ENCODE peak calls at places on chromosomes 12 and 14, in ten cellular contexts. P is right atrium auricular region, K is neural progenitor cell, Z is HepG2, M is tibial artery, R is brain microvascular endothelial cell, J is left ventricle myocardium inferior, W is uterus, C is IMR-90, T is neuronal stem cell. X is an unnamed sample.

GRCh38 chr12:28704477-28705169 is 444.5 kb upstream of the FAR2 start:
- DNase-seq in P (no peak), K (no peak), Z (no peak), M (no peak), R (no peak), J (no peak), W (no peak), C (peak; percentile 16), T (no peak), X (no peak)

GRCh38 chr14:22847661-22848341 is 11.4 kb downstream of the MMP14 start:
- DNase-seq in P (no peak), K (peak; percentile 39), Z (no peak), M (no peak), R (peak; percentile 38), J (no peak), W (peak; percentile 42), C (peak; percentile 84), T (no peak), X (no peak)

GRCh38 chr14:95197498-95198010 is 40.2 kb upstream of the DICER1 start:
- DNase-seq in P (no peak), K (peak; percentile 20), Z (no peak), M (no peak), R (no peak), J (no peak), W (no peak), C (no peak), T (no peak), X (peak; percentile 26)

GRCh38 chr12:126708492-126708896 is 1558.5 kb upstream of the TMEM132C start:
- DNase-seq in P (no peak), K (no peak), Z (no peak), M (no peak), R (no peak), J (no peak), W (no peak), C (no peak), T (no peak), X (no peak)

GRCh38 chr12:46406352-46407027 is 33.9 kb upstream of the SLC38A2 start:
- DNase-seq in P (no peak), K (no peak), Z (no peak), M (no peak), R (peak; percentile 37), J (no peak), W (no peak), C (no peak), T (no peak), X (no peak)

GRCh38 chr14:76050797-76051392 is 65.3 kb downstream of the IFT43 start:
- DNase-seq in P (peak; percentile 65), K (peak; percentile 71), Z (peak; percentile 47), M (peak; percentile 43), R (peak; percentile 67), J (no peak), W (peak; percentile 54), C (peak; percentile 65), T (peak; percentile 62), X (peak; percentile 57)

GRCh38 chr14:23559010-23559920 is 3.2 kb downstream of the THTPA start:
- DNase-seq in P (no peak), K (peak; percentile 88), Z (peak; percentile 72), M (no peak), R (peak; percentile 30), J (peak; percentile 54), W (no peak), C (peak; percentile 55), T (peak; percentile 68), X (peak; percentile 42)

GRCh38 chr12:93918262-93918661 is 230.1 kb upstream of the PLXNC1 start:
- DNase-seq in P (no peak), K (no peak), Z (no peak), M (no peak), R (peak; percentile 34), J (no peak), W (peak; percentile 25), C (peak; percentile 75), T (no peak), X (no peak)

GRCh38 chr14:72471346-72471745 is 422.6 kb downstream of the DPF3 start:
- DNase-seq in P (no peak), K (no peak), Z (no peak), M (no peak), R (no peak), J (no peak), W (no peak), C (peak; percentile 39), T (no peak), X (no peak)

GRCh38 chr14:51806624-51807023 is 53.8 kb upstream of the GNG2 start:
- DNase-seq in P (no peak), K (no peak), Z (no peak), M (no peak), R (no peak), J (no peak), W (no peak), C (no peak), T (no peak), X (no peak)

GRCh38 chr14:64510825-64511679 is 6.5 kb downstream of the ZBTB1 start:
- DNase-seq in P (peak; percentile 76), K (peak; percentile 80), Z (peak; percentile 64), M (peak; percentile 79), R (peak; percentile 62), J (no peak), W (peak; percentile 74), C (peak; percentile 73), T (peak; percentile 64), X (peak; percentile 78)

GRCh38 chr12:114982760-114983159 is 298.8 kb upstream of the TBX3 start:
- DNase-seq in P (no peak), K (no peak), Z (no peak), M (no peak), R (no peak), J (no peak), W (no peak), C (no peak), T (no peak), X (peak; percentile 14)

GRCh38 chr12:22082190-22082701 is 36.2 kb downstream of the CMAS start:
- DNase-seq in P (no peak), K (peak; percentile 11), Z (peak; percentile 12), M (no peak), R (no peak), J (no peak), W (no peak), C (no peak), T (no peak), X (no peak)

GRCh38 chr12:210277-211141 is 3.4 kb downstream of the SLC6A12 start:
- DNase-seq in P (no peak), K (no peak), Z (peak; percentile 93), M (no peak), R (no peak), J (no peak), W (no peak), C (no peak), T (no peak), X (peak; percentile 38)

GRCh38 chr12:45040977-45041376 is 9.9 kb downstream of the DBX2 start:
- DNase-seq in P (no peak), K (no peak), Z (no peak), M (no peak), R (no peak), J (no peak), W (no peak), C (no peak), T (no peak), X (no peak)

GRCh38 chr14:101151226-101151929 is 247.9 kb upstream of the RTL1 start:
- DNase-seq in P (no peak), K (peak; percentile 28), Z (no peak), M (no peak), R (no peak), J (no peak), W (no peak), C (no peak), T (no peak), X (no peak)
- H3K36me3 ChIP-seq in P (no peaks in the 10 kb centered on the region), K (no peaks in the 10 kb centered on the region), Z (no peaks in the 10 kb centered on the region), M (no peaks in the 10 kb centered on the region), R (no peaks in the 10 kb centered on the region), J (no peaks in the 10 kb centered on the region), W (no peaks in the 10 kb centered on the region), C (no peaks in the 10 kb centered on the region), T (no peaks in the 10 kb centered on the region), X (no peaks in the 10 kb centered on the region)

DNA sequence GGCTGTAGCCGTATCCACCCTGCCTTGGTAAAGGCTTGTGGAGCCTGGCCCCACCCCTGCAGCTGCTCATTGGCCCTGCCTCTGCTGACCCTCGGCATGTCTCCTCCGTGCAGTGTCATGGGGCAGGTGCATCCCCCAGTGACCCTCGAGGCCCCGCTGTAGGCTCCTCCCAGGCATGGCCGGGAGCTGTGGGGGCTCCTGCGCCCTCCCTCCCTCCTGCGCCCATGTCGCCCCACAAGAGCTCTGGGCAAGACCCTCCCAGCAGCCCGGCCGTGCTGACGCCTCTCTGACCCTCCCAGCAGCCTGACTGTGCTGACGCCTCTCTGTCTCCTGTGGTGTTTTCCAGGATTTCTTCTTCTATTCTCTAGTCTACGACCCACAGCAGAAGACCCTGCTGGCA is 20.8 kb upstream of the CRIP2 start:
- DNase-seq in P (no peak), K (no peak), Z (no peak), M (no peak), R (no peak), J (no peak), W (no peak), C (no peak), T (no peak), X (no peak)
- H3K36me3 ChIP-seq in P (peaks cover 57% of the 10 kb centered on the region), K (no peaks in the 10 kb centered on the region), Z (peaks cover 52% of the 10 kb centered on the region), M (peaks cover 20% of the 10 kb centered on the region), R (peaks cover 57% of the 10 kb centered on the region), J (peaks cover 72% of the 10 kb centered on the region), W (no peaks in the 10 kb centered on the region), C (peaks cover 58% of the 10 kb centered on the region), T (peaks cover 62% of the 10 kb centered on the region), X (peaks cover 2% of the 10 kb centered on the region)

GRCh38 chr12:132572106-132572505 is 38.3 kb downstream of the LRCOL1 start:
- DNase-seq in P (no peak), K (no peak), Z (no peak), M (no peak), R (no peak), J (no peak), W (no peak), C (no peak), T (no peak), X (no peak)
- H3K36me3 ChIP-seq in P (peaks cover 37% of the 10 kb centered on the region), K (no peaks in the 10 kb centered on the region), Z (peaks cover 6% of the 10 kb centered on the region), M (peaks cover 5% of the 10 kb centered on the region), R (peaks cover 21% of the 10 kb centered on the region), J (peaks cover 69% of the 10 kb centered on the region), W (no peaks in the 10 kb centered on the region), C (peaks cover 20% of the 10 kb centered on the region), T (peaks cover 38% of the 10 kb centered on the region), X (peaks cover 7% of the 10 kb centered on the region)

GRCh38 chr12:12506541-12506940 is 56.1 kb downstream of the DUSP16 start:
- DNase-seq in P (no peak), K (peak; percentile 24), Z (no peak), M (no peak), R (peak; percentile 46), J (no peak), W (no peak), C (peak; percentile 63), T (no peak), X (no peak)

GRCh38 chr12:12505544-12506501 is 56.8 kb downstream of the DUSP16 start:
- DNase-seq in P (no peak), K (no peak), Z (peak; percentile 53), M (no peak), R (peak; percentile 24), J (no peak), W (peak; percentile 30), C (peak; percentile 65), T (no peak), X (peak; percentile 46)

GRCh38 chr12:12508612-12509011 is 54.1 kb downstream of the DUSP16 start:
- DNase-seq in P (no peak), K (no peak), Z (no peak), M (no peak), R (no peak), J (no peak), W (no peak), C (peak; percentile 45), T (no peak), X (no peak)

GRCh38 chr12:12510141-12510540 is 52.5 kb downstream of the DUSP16 start:
- DNase-seq in P (no peak), K (no peak), Z (no peak), M (no peak), R (peak; percentile 58), J (no peak), W (no peak), C (peak; percentile 92), T (no peak), X (no peak)

GRCh38 chr12:12507121-12507520 is 55.5 kb downstream of the DUSP16 start:
- DNase-seq in P (no peak), K (no peak), Z (no peak), M (no peak), R (no peak), J (no peak), W (no peak), C (no peak), T (no peak), X (no peak)
- H3K36me3 ChIP-seq in P (no peaks in the 10 kb centered on the region), K (no peaks in the 10 kb centered on the region), Z (peaks cover 31% of the 10 kb centered on the region), M (no peaks in the 10 kb centered on the region), R (no peaks in the 10 kb centered on the region), J (no peaks in the 10 kb centered on the region), W (no peaks in the 10 kb centered on the region), C (no peaks in the 10 kb centered on the region), T (no peaks in the 10 kb centered on the region), X (peaks cover 2% of the 10 kb centered on the region)